ENCODE peak calls at places on chromosome 20, in four cellular contexts. G, P, M and T are unnamed samples.

GRCh38 chr20:25623225-25623735 is 534 bp downstream of the NANP start:
- DNase-seq in G (no peak), P (peak; percentile 64), M (peak; percentile 49), T (no peak)

GRCh38 chr20:8331740-8332412 is 199.8 kb downstream of the PLCB1 start:
- DNase-seq in G (no peak), P (no peak), M (no peak), T (no peak)

GRCh38 chr20:1324598-1325172 is 4.3 kb downstream of the SDCBP2 start:
- DNase-seq in G (no peak), P (no peak), M (peak; percentile 24), T (no peak)

GRCh38 chr20:58717278-58718091 is 24.9 kb downstream of the NPEPL1 start:
- DNase-seq in G (no peak), P (no peak), M (no peak), T (peak; percentile 14)

GRCh38 chr20:63091901-63092659 is 85.3 kb upstream of the BHLHE23 start:
- DNase-seq in G (no peak), P (peak; percentile 38), M (no peak), T (peak; percentile 2)

GRCh38 chr20:34824026-34824860 is 1.2 kb downstream of the NCOA6 start:
- DNase-seq in G (peak; percentile 46), P (peak; percentile 73), M (peak; percentile 79), T (no peak)

GRCh38 chr20:41570552-41570951 is 47.6 kb downstream of the CHD6 start:
- DNase-seq in G (no peak), P (no peak), M (no peak), T (no peak)

GRCh38 chr20:18258126-18258860 is 30.0 kb upstream of the ZNF133 start:
- DNase-seq in G (no peak), P (no peak), M (no peak), T (no peak)

GRCh38 chr20:31816221-31816620 is 2.9 kb upstream of the MYLK2 start:
- DNase-seq in G (no peak), P (no peak), M (no peak), T (no peak)

GRCh38 chr20:51318058-51318960 is 224.2 kb downstream of the NFATC2 start:
- DNase-seq in G (no peak), P (peak; percentile 58), M (peak; percentile 75), T (no peak)

GRCh38 chr20:57483287-57484050 is 41.5 kb downstream of the CTCFL start:
- DNase-seq in G (no peak), P (no peak), M (no peak), T (no peak)

GRCh38 chr20:38725959-38726848 is 1.9 kb downstream of the SLC32A1 start:
- DNase-seq in G (no peak), P (no peak), M (peak; percentile 67), T (peak; percentile 64)

GRCh38 chr20:41249371-41249770 is 68.2 kb downstream of the ZHX3 start:
- DNase-seq in G (no peak), P (no peak), M (no peak), T (no peak)

GRCh38 chr20:20525756-20526155 is 157.9 kb downstream of the INSM1 start:
- DNase-seq in G (no peak), P (no peak), M (no peak), T (no peak)

GRCh38 chr20:15700147-15700765 is 873.0 kb downstream of the KIF16B start:
- DNase-seq in G (no peak), P (no peak), M (no peak), T (no peak)

GRCh38 chr20:49562341-49563014 is 5.5 kb downstream of the PTGIS start:
- DNase-seq in G (no peak), P (no peak), M (no peak), T (no peak)

GRCh38 chr20:2005359-2005758 is 11.5 kb upstream of the PDYN start:
- DNase-seq in G (no peak), P (no peak), M (peak; percentile 8), T (no peak)

GRCh38 chr20:57872816-57873409 is 163.1 kb upstream of the PMEPA1 start:
- DNase-seq in G (no peak), P (no peak), M (no peak), T (no peak)

GRCh38 chr20:20448891-20449290 is 81.0 kb downstream of the INSM1 start:
- DNase-seq in G (no peak), P (no peak), M (no peak), T (no peak)

GRCh38 chr20:62389601-62390087 is 2.7 kb downstream of the RPS21 start:
- DNase-seq in G (no peak), P (no peak), M (no peak), T (no peak)

GRCh38 chr20:25470045-25470444 is 62.6 kb downstream of the GINS1 start:
- DNase-seq in G (peak; percentile 8), P (no peak), M (peak; percentile 53), T (no peak)

GRCh38 chr20:24823176-24823575 is 125.9 kb upstream of the CST7 start:
- DNase-seq in G (no peak), P (no peak), M (no peak), T (no peak)

GRCh38 chr20:39042279-39043150 is 80.4 kb downstream of the DHX35 start:
- DNase-seq in G (no peak), P (no peak), M (no peak), T (no peak)

GRCh38 chr20:56778765-56779195 is 149.7 kb downstream of the TFAP2C start:
- DNase-seq in G (no peak), P (no peak), M (no peak), T (no peak)

GRCh38 chr20:43662943-43663655 is 3.8 kb upstream of the MYBL2 start:
- DNase-seq in G (no peak), P (no peak), M (no peak), T (no peak)

GRCh38 chr20:45257711-45258110 is 3.3 kb upstream of the SLPI start:
- DNase-seq in G (no peak), P (no peak), M (no peak), T (no peak)

GRCh38 chr20:34849778-34850177 is 22.9 kb downstream of the GGT7 start:
- DNase-seq in G (no peak), P (no peak), M (no peak), T (no peak)

GRCh38 chr20:50303573-50304500 is 113.2 kb downstream of the CEBPB start:
- DNase-seq in G (no peak), P (peak; percentile 75), M (no peak), T (no peak)